ENCODE peak calls at places on chromosomes 12 and 14, in seven cellular contexts. W is EH; O is stimulated activated CD8-positive, alpha-beta memory T cell treated with anti-CD3 and anti-CD28 coated beads, Interleukin-12 subunit alpha, Interleukin-12 subunit beta, amount 100 ng/mL, for 1 hour; D is gastrocnemius medialis; M is stimulated activated CD4-positive, alpha-beta T cell treated with anti-CD3 and anti-CD28 coated beads, Interleukin-1b, Interleukin-23, amount 100 ng/mL, for 1 hour; N is HFF-Myc; K is tibial artery. C is an unnamed sample.

GRCh38 chr12:24109381-24110039 is 160.0 kb upstream of the SOX5 start:
- DNase-seq in W (peak; percentile 4), O (no peak), D (no peak), M (no peak), N (no peak), K (no peak), C (no peak)

GRCh38 chr14:69501362-69501964 is 16.9 kb downstream of the PLEKHD1 start:
- DNase-seq in W (peak; percentile 11), O (no peak), D (peak; percentile 79), M (no peak), N (no peak), K (peak; percentile 72), C (no peak)

GRCh38 chr12:118064608-118065007 is 3.6 kb upstream of the WSB2 start:
- DNase-seq in W (no peak), O (no peak), D (no peak), M (no peak), N (no peak), K (no peak), C (no peak)

GRCh38 chr12:88458327-88458726 is 121.9 kb downstream of the KITLG start:
- DNase-seq in W (no peak), O (no peak), D (no peak), M (no peak), N (no peak), K (no peak), C (no peak)

GRCh38 chr14:52112336-52113018 is 43.6 kb upstream of the NID2 start:
- DNase-seq in W (peak; percentile 82), O (no peak), D (no peak), M (no peak), N (no peak), K (no peak), C (no peak)

GRCh38 chr12:100963381-100963780 is 168.8 kb downstream of the ANO4 start:
- DNase-seq in W (peak; percentile 56), O (no peak), D (no peak), M (no peak), N (no peak), K (no peak), C (no peak)

GRCh38 chr12:62898568-62898967 is 36.4 kb downstream of the PPM1H start:
- DNase-seq in W (peak; percentile 48), O (no peak), D (no peak), M (no peak), N (no peak), K (no peak), C (no peak)

GRCh38 chr12:128864516-128865186 is 11.4 kb downstream of the GLT1D1 start:
- DNase-seq in W (no peak), O (no peak), D (no peak), M (no peak), N (no peak), K (peak; percentile 29), C (no peak)

GRCh38 chr12:123038486-123038885 is 58.0 kb downstream of the ARL6IP4 start:
- DNase-seq in W (no peak), O (no peak), D (no peak), M (no peak), N (no peak), K (no peak), C (no peak)

GRCh38 chr14:102949801-102950451 is 27.5 kb downstream of the AMN start:
- DNase-seq in W (peak; percentile 58), O (no peak), D (peak; percentile 68), M (no peak), N (no peak), K (peak; percentile 82), C (no peak)

GRCh38 chr12:114361992-114362391 is 44.0 kb downstream of the TBX5 start:
- DNase-seq in W (no peak), O (no peak), D (no peak), M (no peak), N (no peak), K (no peak), C (no peak)

GRCh38 chr12:19799886-19800602 is 360.8 kb downstream of the AEBP2 start:
- DNase-seq in W (peak; percentile 8), O (no peak), D (no peak), M (no peak), N (no peak), K (no peak), C (no peak)

GRCh38 chr12:119803391-119803791 is 73.7 kb downstream of the CIT start:
- DNase-seq in W (peak; percentile 43), O (no peak), D (peak; percentile 15), M (no peak), N (peak; percentile 12), K (no peak), C (no peak)

GRCh38 chr14:68682166-68683103 is 110.4 kb downstream of the ZFP36L1 start:
- DNase-seq in W (peak; percentile 99), O (no peak), D (peak; percentile 67), M (no peak), N (peak; percentile 98), K (peak; percentile 80), C (peak; percentile 92)

GRCh38 chr12:127388985-127389384 is 878.0 kb upstream of the TMEM132C start:
- DNase-seq in W (peak; percentile 27), O (no peak), D (no peak), M (no peak), N (no peak), K (no peak), C (no peak)

GRCh38 chr12:93751864-93752610 is 74.9 kb downstream of the CRADD start:
- DNase-seq in W (peak; percentile 97), O (no peak), D (no peak), M (no peak), N (peak; percentile 33), K (no peak), C (no peak)

GRCh38 chr14:28294834-28295440 is 471.6 kb upstream of the FOXG1 start:
- DNase-seq in W (no peak), O (no peak), D (no peak), M (no peak), N (no peak), K (no peak), C (peak; percentile 36)

GRCh38 chr12:49292729-49293055 is 2.3 kb upstream of the PRPH start:
- DNase-seq in W (no peak), O (no peak), D (no peak), M (no peak), N (no peak), K (no peak), C (no peak)

C was measured in pulmonary artery endothelial cell.